ENCODE peak calls at places on chromosome 18, in four cellular contexts. G is OCI-LY7, P is PC-9, U is mucosa of descending colon. Q is an unnamed sample.
A peak's percentile ranks its signal among the peaks of the same experiment; 100 is the strongest.

GRCh38 chr18:55510809-55511208 is 77.2 kb downstream of the TCF4 start:
- DNase-seq in G (no peak), P (no peak), U (peak; percentile 9), Q (no peak)

GRCh38 chr18:23871410-23871809 is 143.1 kb upstream of the TTC39C start:
- DNase-seq in G (peak; percentile 86), P (no peak), U (peak; percentile 63), Q (no peak)

GRCh38 chr18:31206787-31207381 is 44.2 kb upstream of the DSC1 start:
- DNase-seq in G (no peak), P (peak; percentile 87), U (peak; percentile 92), Q (no peak)

GRCh38 chr18:22228930-22229329 is 59.5 kb downstream of the GATA6 start:
- DNase-seq in G (no peak), P (no peak), U (no peak), Q (no peak)

GRCh38 chr18:49459404-49460171 is 857 bp downstream of the DYM start:
- DNase-seq in G (peak; percentile 30), P (no peak), U (peak; percentile 50), Q (no peak)

GRCh38 chr18:78169487-78169886 is 810.1 kb upstream of the SALL3 start:
- DNase-seq in G (no peak), P (no peak), U (no peak), Q (no peak)

GRCh38 chr18:45014047-45014501 is 333.4 kb downstream of the SETBP1 start:
- DNase-seq in G (no peak), P (peak; percentile 65), U (peak; percentile 20), Q (no peak)

GRCh38 chr18:80193701-80194100 is 53.6 kb downstream of the PARD6G start:
- DNase-seq in G (no peak), P (no peak), U (no peak), Q (no peak)

GRCh38 chr18:22200611-22201225 is 31.3 kb downstream of the GATA6 start:
- DNase-seq in G (no peak), P (no peak), U (no peak), Q (no peak)

GRCh38 chr18:79529296-79529695 is 133.6 kb downstream of the NFATC1 start:
- DNase-seq in G (no peak), P (no peak), U (no peak), Q (no peak)

GRCh38 chr18:48621815-48622555 is 83.2 kb downstream of the CTIF start:
- DNase-seq in G (peak; percentile 64), P (no peak), U (no peak), Q (no peak)

GRCh38 chr18:11857177-11857887 is 6.1 kb downstream of the CHMP1B start:
- DNase-seq in G (no peak), P (peak; percentile 97), U (peak; percentile 82), Q (no peak)

GRCh38 chr18:11951390-11951851 is 29.9 kb upstream of the IMPA2 start:
- DNase-seq in G (no peak), P (no peak), U (no peak), Q (no peak)

GRCh38 chr18:63299837-63300787 is 19.5 kb downstream of the BCL2 start:
- DNase-seq in G (no peak), P (no peak), U (no peak), Q (no peak)

GRCh38 chr18:4016391-4017049 is 438.6 kb downstream of the DLGAP1 start:
- DNase-seq in G (no peak), P (no peak), U (no peak), Q (no peak)

GRCh38 chr18:51070545-51070944 is 40.5 kb downstream of the SMAD4 start:
- DNase-seq in G (no peak), P (no peak), U (no peak), Q (no peak)

GRCh38 chr18:7766817-7767216 is 199.7 kb downstream of the PTPRM start:
- DNase-seq in G (no peak), P (no peak), U (no peak), Q (no peak)

GRCh38 chr18:77635441-77635840 is 385.8 kb downstream of the GALR1 start:
- DNase-seq in G (no peak), P (no peak), U (peak; percentile 5), Q (no peak)

GRCh38 chr18:34223164-34223892 is 1.4 kb downstream of the NOL4 start:
- DNase-seq in G (no peak), P (no peak), U (peak; percentile 16), Q (no peak)

GRCh38 chr18:49842656-49843055 is 29.3 kb upstream of the ACAA2 start:
- DNase-seq in G (no peak), P (no peak), U (no peak), Q (no peak)

GRCh38 chr18:57062178-57062577 is 84.7 kb upstream of the BOD1L2 start:
- DNase-seq in G (no peak), P (no peak), U (no peak), Q (no peak)

GRCh38 chr18:76978616-76979015 is 154.0 kb downstream of the MBP start:
- DNase-seq in G (peak; percentile 79), P (no peak), U (peak; percentile 80), Q (no peak)

GRCh38 chr18:23861326-23861725 is 153.2 kb upstream of the TTC39C start:
- DNase-seq in G (no peak), P (no peak), U (no peak), Q (no peak)

GRCh38 chr18:12628706-12629702 is 28.9 kb downstream of the SPIRE1 start:
- DNase-seq in G (no peak), P (no peak), U (no peak), Q (no peak)

GRCh38 chr18:9823805-9824473 is 61.8 kb upstream of the TXNDC2 start:
- DNase-seq in G (no peak), P (no peak), U (no peak), Q (no peak)

GRCh38 chr18:70384181-70384790 is 95.4 kb downstream of the SOCS6 start:
- DNase-seq in G (no peak), P (peak; percentile 97), U (no peak), Q (no peak)

GRCh38 chr18:55768255-55768654 is 180.3 kb upstream of the TCF4 start:
- DNase-seq in G (no peak), P (no peak), U (no peak), Q (no peak)

GRCh38 chr18:52588916-52589315 is 248.9 kb downstream of the DCC start:
- DNase-seq in G (no peak), P (no peak), U (no peak), Q (no peak)

GRCh38 chr18:58527116-58528010 is 101.5 kb downstream of the ALPK2 start:
- DNase-seq in G (no peak), P (no peak), U (no peak), Q (no peak)

GRCh38 chr18:70490008-70490933 is 201.4 kb downstream of the SOCS6 start:
- DNase-seq in G (peak; percentile 25), P (no peak), U (peak; percentile 77), Q (no peak)

GRCh38 chr18:11366410-11366809 is 217.0 kb upstream of the PIEZO2 start:
- DNase-seq in G (no peak), P (no peak), U (no peak), Q (no peak)

GRCh38 chr18:42068030-42068429 is 113.0 kb downstream of the PIK3C3 start:
- DNase-seq in G (no peak), P (no peak), U (no peak), Q (no peak)

GRCh38 chr18:35661483-35662146 is 80.1 kb downstream of the GALNT1 start:
- DNase-seq in G (peak; percentile 10), P (no peak), U (no peak), Q (no peak)
- TF ChIP-seq CTCF in G (peak; percentile 67), P (no peak), U (no peak), Q (no peak)

DNA sequence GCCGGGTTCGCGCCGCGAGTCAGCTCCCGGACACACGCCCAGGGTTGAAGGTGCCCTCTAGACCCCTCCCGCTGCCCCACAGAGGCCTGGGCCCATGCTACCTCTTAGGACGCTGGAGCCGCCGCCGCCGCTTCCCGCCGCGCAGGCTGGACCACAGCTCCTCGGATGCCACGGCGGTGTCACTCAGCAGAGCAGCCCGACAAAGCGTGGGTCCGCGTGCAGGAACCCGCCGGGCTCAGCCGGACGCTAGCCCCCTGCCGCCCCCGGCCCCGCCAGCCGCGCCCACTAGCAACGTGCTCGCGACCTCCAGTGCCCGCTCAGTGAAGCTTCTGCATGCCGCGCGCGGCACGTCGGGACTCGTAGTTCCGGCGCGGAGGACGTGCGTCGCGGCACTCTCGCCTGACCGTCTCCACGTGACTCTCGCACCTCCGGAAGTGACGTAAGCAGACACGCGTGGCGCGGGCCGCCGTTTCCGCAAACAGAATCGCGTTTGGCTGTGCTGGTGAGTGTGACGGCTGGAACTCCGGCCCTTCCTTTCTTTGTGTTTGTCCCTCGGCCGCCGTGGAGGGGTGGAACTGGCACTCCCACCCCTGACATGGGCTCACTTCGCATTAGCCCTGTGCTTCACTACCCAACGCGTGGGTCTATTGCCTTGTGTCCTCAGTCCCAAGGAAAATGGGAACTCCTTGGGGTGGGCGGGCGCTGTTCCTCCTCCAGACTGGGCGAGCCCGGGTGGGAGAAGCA is at the start of the genes FAM210A and RNMT:
- DNase-seq in G (peak; percentile 99), P (peak; percentile 87), U (peak; percentile 98), Q (peak; percentile 86)
- TF ChIP-seq CTCF in G (peak; percentile 26), P (no peak), U (peak; percentile 18), Q (no peak)

GRCh38 chr18:1914489-1914888 is 656.8 kb downstream of the METTL4 start:
- DNase-seq in G (peak; percentile 43), P (peak; percentile 39), U (no peak), Q (no peak)
- TF ChIP-seq CTCF in G (peak; percentile 78), P (peak; percentile 71), U (no peak), Q (no peak)

DNA sequence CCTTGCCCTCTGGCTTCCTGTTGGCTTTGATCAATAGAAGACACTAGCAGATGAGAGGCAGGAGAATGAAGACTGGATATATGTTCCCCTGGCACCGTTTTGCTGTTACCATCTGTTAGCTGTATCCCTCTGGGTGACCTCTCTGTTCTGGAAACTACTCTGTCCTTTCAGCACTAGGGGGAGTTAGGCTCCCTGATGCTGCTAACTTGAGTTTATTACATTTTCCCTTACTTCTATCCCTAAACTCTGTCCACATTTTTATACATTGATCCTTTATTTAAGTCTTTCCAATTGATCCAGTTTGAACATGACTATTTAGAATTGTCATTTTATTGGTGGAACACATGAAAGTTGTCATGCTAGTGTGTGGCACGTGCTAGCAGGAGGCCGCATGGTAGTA is 1014.3 kb upstream of the CDH2 start:
- DNase-seq in G (no peak), P (no peak), U (no peak), Q (no peak)
- TF ChIP-seq CTCF in G (peak; percentile 61), P (no peak), U (no peak), Q (no peak)